ENCODE peak calls at places on chromosomes 4 and X, in eight cellular contexts. I is PC-3, F is transverse colon, C is neural crest cell, D is AG04449, M is H9, Z is A549, O is tibial nerve. V is an unnamed sample.

GRCh38 chr4:182717788-182718583 is 199.2 kb downstream of the DCTD start:
- DNase-seq in O (no peak), Z (no peak), D (no peak), I (no peak), F (no peak), C (no peak), M (no peak), V (peak)

GRCh38 chr4:161629694-161630441 is 533.9 kb downstream of the FSTL5 start:
- DNase-seq in C (no peak), O (no peak), Z (no peak), I (no peak), D (no peak), M (no peak), F (no peak), V (no peak)

GRCh38 chr4:76969941-76970529 is 20.5 kb downstream of the SEPTIN11 start:
- DNase-seq in D (no peak), I (peak), Z (no peak), M (no peak), C (no peak), O (no peak), F (no peak), V (no peak)

GRCh38 chr4:41665808-41666207 is 82.7 kb downstream of the PHOX2B start:
- DNase-seq in D (no peak), O (no peak), Z (no peak), I (no peak), F (no peak), C (no peak), M (no peak), V (no peak)

GRCh38 chr4:74431113-74431826 is 13.7 kb upstream of the AREG start:
- DNase-seq in I (no peak), C (no peak), F (no peak), D (no peak), M (no peak), O (no peak), Z (no peak), V (no peak)

GRCh38 chr4:159400782-159401712 is 298.2 kb downstream of the RAPGEF2 start:
- DNase-seq in D (peak), M (no peak), O (no peak), F (no peak), Z (no peak), I (no peak), C (no peak), V (no peak)

GRCh38 chr4:53963786-53964185 is 100.6 kb downstream of the CHIC2 start:
- DNase-seq in F (no peak), O (no peak), M (no peak), D (no peak), C (no peak), Z (no peak), I (no peak), V (no peak)

GRCh38 chr4:128830906-128831525 is 21.5 kb downstream of the JADE1 start:
- DNase-seq in C (no peak), O (no peak), I (no peak), M (no peak), F (no peak), D (no peak), Z (no peak), V (no peak)

GRCh38 chr4:29131304-29131703 is 1588.9 kb upstream of the PCDH7 start:
- DNase-seq in C (no peak), M (no peak), F (no peak), O (no peak), Z (no peak), D (no peak), I (peak), V (no peak)

GRCh38 chrX:68822641-68823410 is 6.0 kb upstream of the EFNB1 start:
- DNase-seq in C (peak), F (no peak), Z (peak), I (peak), D (no peak), M (peak), O (no peak), V (peak)

GRCh38 chrX:53288173-53288572 is 6.8 kb upstream of the IQSEC2 start:
- DNase-seq in C (peak), D (no peak), O (no peak), M (peak), F (no peak), I (no peak), Z (no peak), V (no peak)

GRCh38 chr4:2186133-2186864 is 55.6 kb downstream of the HAUS3 start:
- DNase-seq in O (no peak), F (peak), D (no peak), Z (peak), C (no peak), M (peak), I (peak), V (no peak)

GRCh38 chrX:14865201-14865600 is 7.7 kb downstream of the FANCB start:
- DNase-seq in D (peak), F (no peak), M (no peak), I (no peak), Z (no peak), C (no peak), O (no peak), V (no peak)

GRCh38 chr4:15455290-15455689 is 14.4 kb upstream of the CC2D2A start:
- DNase-seq in M (no peak), Z (no peak), F (peak), D (no peak), I (no peak), C (no peak), O (peak), V (no peak)

GRCh38 chr4:174198396-174199179 is 84.9 kb downstream of the FBXO8 start:
- DNase-seq in I (peak), M (no peak), O (no peak), Z (peak), F (no peak), C (no peak), D (peak), V (no peak)

GRCh38 chr4:4408132-4408523 is 21.2 kb downstream of the NSG1 start:
- DNase-seq in Z (no peak), M (no peak), D (no peak), F (no peak), I (no peak), C (no peak), O (no peak), V (no peak)

GRCh38 chr4:173420324-173420752 is 21.4 kb upstream of the SCRG1 start:
- DNase-seq in M (no peak), C (no peak), I (peak), Z (peak), F (no peak), D (no peak), O (no peak), V (peak)

GRCh38 chr4:33060873-33061542 is 2340.8 kb downstream of the PCDH7 start:
- DNase-seq in Z (peak), C (peak), I (peak), D (no peak), O (no peak), M (peak), F (peak), V (no peak)

GRCh38 chr4:27094785-27095184 is 234.1 kb downstream of the STIM2 start:
- DNase-seq in Z (no peak), I (peak), O (no peak), C (no peak), D (no peak), F (no peak), M (no peak), V (no peak)

GRCh38 chrX:17654116-17654515 is 83.2 kb upstream of the SCML1 start:
- DNase-seq in Z (no peak), I (no peak), D (no peak), M (no peak), F (no peak), C (no peak), O (no peak), V (no peak)

GRCh38 chr4:57462843-57463242 is 352.7 kb upstream of the IGFBP7 start:
- DNase-seq in F (peak), Z (no peak), O (no peak), D (no peak), C (no peak), M (no peak), I (no peak), V (no peak)

GRCh38 chr4:80335554-80336358 is at the start of gene CFAP299:
- DNase-seq in Z (peak), I (no peak), D (no peak), C (peak), F (peak), O (peak), M (peak), V (peak)

GRCh38 chr4:8019396-8020365 is 80.0 kb upstream of the AFAP1 start:
- DNase-seq in I (peak), M (no peak), D (no peak), F (peak), C (no peak), O (no peak), Z (no peak), V (no peak)

GRCh38 chr4:177546745-177547144 is 104.5 kb upstream of the AGA start:
- DNase-seq in I (peak), C (no peak), O (no peak), D (no peak), M (no peak), F (no peak), Z (no peak), V (no peak)
- TF ChIP-seq CTCF in I (peak), C (no peak), O (no peak), D (no peak), M (no peak), F (no peak), Z (no peak), V (no peak)

GRCh38 chrX:25432396-25432795 is 416.6 kb upstream of the ARX start:
- DNase-seq in D (no peak), Z (no peak), F (no peak), O (no peak), I (no peak), C (no peak), M (no peak), V (no peak)

GRCh38 chrX:25433307-25433706 is 417.5 kb upstream of the ARX start:
- DNase-seq in D (no peak), I (no peak), C (no peak), M (no peak), Z (no peak), O (no peak), F (no peak), V (no peak)

DNA sequence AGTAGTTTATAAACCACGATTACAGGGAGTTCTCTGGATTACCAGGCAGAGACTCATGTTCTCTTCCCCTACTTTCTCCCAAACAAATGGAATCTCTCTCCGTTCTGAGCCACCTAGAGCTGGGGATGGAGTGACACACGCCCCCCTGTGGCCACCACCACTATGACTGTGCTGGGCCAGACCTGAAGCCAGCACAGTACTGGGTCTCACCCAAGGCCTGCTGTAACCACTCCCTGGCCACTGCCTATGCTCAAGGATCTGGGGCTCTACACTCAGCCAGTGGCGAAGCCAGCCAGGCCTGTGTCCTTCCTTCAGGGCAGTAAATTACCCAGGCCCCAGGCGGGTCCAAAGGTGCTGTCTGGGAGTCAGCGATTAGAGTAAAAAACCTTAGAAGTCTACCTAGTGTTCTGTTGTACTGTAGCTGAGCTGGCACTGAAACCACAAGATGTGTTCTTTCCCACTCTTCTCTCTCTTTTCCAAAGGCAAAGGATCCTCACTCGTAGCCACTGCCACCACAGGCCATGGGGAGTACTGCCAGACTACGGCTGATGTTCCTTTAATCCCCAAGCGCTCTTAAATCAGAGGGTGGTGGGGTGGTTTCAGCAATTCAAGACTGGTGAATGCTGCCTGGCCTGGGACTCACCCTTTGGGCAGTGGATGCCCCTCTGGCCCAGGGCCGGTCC is 412.2 kb upstream of the ARX start:
- DNase-seq in D (no peak), M (peak), I (no peak), Z (no peak), O (no peak), F (no peak), C (no peak), V (no peak)
- TF ChIP-seq CTCF in D (no peak), M (peak), I (no peak), Z (no peak), O (no peak), F (no peak), C (peak), V (no peak)

DNA sequence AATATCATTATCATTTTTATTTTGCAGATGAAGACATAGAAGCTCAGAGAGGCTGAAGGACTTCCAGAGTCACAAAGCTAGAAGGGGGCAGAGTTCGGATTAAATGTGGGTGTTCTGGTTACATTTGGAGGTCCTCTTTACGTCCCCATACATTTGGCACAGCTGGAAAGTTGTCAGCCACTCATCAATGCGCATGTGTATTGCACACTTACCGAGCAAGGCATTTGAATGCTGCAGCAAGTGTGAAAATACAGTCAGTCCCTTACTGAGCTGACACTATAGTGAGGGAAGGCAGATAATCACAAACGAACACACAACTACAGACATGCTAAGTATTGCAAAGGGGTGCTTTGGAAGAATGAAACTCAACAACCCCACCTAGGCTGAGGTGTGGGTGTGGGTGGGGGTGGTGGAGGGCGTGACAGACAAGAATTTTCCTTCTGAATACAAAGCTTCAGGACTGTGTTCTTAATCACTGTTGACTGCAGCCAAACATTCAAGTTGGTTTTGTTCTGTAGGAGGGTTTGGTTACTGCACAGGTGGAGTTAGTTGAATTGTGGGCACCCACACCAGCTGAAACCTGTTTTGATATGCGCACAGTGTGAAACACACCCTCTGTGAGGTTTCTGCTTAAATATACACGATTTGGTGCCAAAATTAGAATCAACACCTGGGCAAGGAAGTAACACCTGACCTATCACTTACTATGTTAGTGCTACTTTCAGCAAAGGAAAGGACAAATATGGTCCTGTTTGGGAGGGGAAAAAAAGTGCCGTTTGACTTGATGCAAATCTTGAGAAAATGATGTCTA is 72.4 kb downstream of the COQ2 start:
- DNase-seq in I (no peak), M (no peak), F (peak), Z (no peak), C (no peak), O (no peak), D (no peak), V (peak)
- TF ChIP-seq CTCF in I (no peak), M (no peak), F (no peak), Z (no peak), C (no peak), O (no peak), D (no peak), V (no peak)

GRCh38 chr4:64157397-64157796 is 251.9 kb downstream of the TECRL start:
- DNase-seq in D (no peak), M (no peak), Z (no peak), F (no peak), I (no peak), O (no peak), C (no peak), V (no peak)

GRCh38 chr4:64156253-64156652 is 253.0 kb downstream of the TECRL start:
- DNase-seq in I (no peak), M (no peak), Z (no peak), O (no peak), C (no peak), F (no peak), D (no peak), V (no peak)

GRCh38 chr4:64158648-64159326 is 250.5 kb downstream of the TECRL start:
- DNase-seq in O (peak), I (peak), C (peak), M (peak), F (peak), D (no peak), Z (peak), V (peak)
- TF ChIP-seq CTCF in O (peak), I (peak), C (peak), M (peak), F (peak), D (peak), Z (peak), V (peak)

GRCh38 chrX:33183366-33183765 is 28.0 kb downstream of the DMD start:
- DNase-seq in I (no peak), O (no peak), D (no peak), C (no peak), F (no peak), M (no peak), Z (no peak), V (no peak)
- TF ChIP-seq CTCF in I (no peak), O (no peak), D (no peak), C (no peak), F (no peak), M (no peak), Z (no peak), V (no peak)

GRCh38 chrX:48972214-48973164 is 845 bp upstream of the KCND1 start:
- DNase-seq in I (peak), F (peak), Z (peak), C (peak), D (no peak), M (peak), O (peak), V (peak)
- TF ChIP-seq CTCF in I (peak), F (peak), Z (peak), C (peak), D (peak), M (peak), O (peak), V (peak)